ENCODE peak calls at places on chromosomes 4 and X, in seven cellular contexts. H is A172; E is NCI-H748 treated with DMSO at 0.1 percent for 48 hours; O is activated CD8-positive, alpha-beta memory T cell treated with anti-CD3 and anti-CD28 coated beads, Interleukin-2, amount 50 U/mL, for 48 hours; K is CD8-positive, alpha-beta memory T cell; B is activated T-helper 1 cell treated with anti-CD3 and anti-CD28 coated beads, Interleukin-2, amount 50 U/mL, for 16 hours; Z is naive thymus-derived CD4-positive, alpha-beta T cell. Y is an unnamed sample.

GRCh38 chr4:36283912-36284465 is 2.6 kb downstream of the DTHD1 start:
- DNase-seq in H (no peak), E (no peak), O (no peak), K (no peak), B (no peak), Z (no peak), Y (no peak)

GRCh38 chr4:11376146-11376545 is 52.5 kb downstream of the HS3ST1 start:
- DNase-seq in H (no peak), E (no peak), O (no peak), K (no peak), B (no peak), Z (no peak), Y (no peak)

GRCh38 chr4:78629991-78630541 is 78.5 kb downstream of the ANXA3 start:
- DNase-seq in H (no peak), E (no peak), O (no peak), K (no peak), B (no peak), Z (no peak), Y (no peak)

GRCh38 chr4:144295286-144295995 is 154.9 kb upstream of the GYPA start:
- DNase-seq in H (no peak), E (no peak), O (no peak), K (no peak), B (no peak), Z (no peak), Y (peak; percentile 4)

GRCh38 chrX:119942831-119943184 is 743 bp downstream of the NKAP start:
- DNase-seq in H (no peak), E (no peak), O (no peak), K (no peak), B (no peak), Z (no peak), Y (no peak)

GRCh38 chr4:136864580-136865185 is 667.6 kb downstream of the PCDH18 start:
- DNase-seq in H (peak; percentile 71), E (peak; percentile 49), O (no peak), K (no peak), B (no peak), Z (peak; percentile 9), Y (peak; percentile 82)

GRCh38 chr4:25489221-25489797 is 112.2 kb downstream of the ANAPC4 start:
- DNase-seq in H (no peak), E (no peak), O (no peak), K (no peak), B (no peak), Z (no peak), Y (no peak)

GRCh38 chr4:111849726-111850284 is 295.4 kb upstream of the FAM241A start:
- DNase-seq in H (no peak), E (no peak), O (no peak), K (no peak), B (no peak), Z (no peak), Y (no peak)

GRCh38 chr4:186820371-186820990 is 96.8 kb upstream of the FAT1 start:
- DNase-seq in H (peak; percentile 40), E (no peak), O (no peak), K (no peak), B (no peak), Z (no peak), Y (peak; percentile 68)

GRCh38 chrX:16451331-16451730 is 198.6 kb upstream of the S100G start:
- DNase-seq in H (no peak), E (no peak), O (no peak), K (no peak), B (no peak), Z (no peak), Y (no peak)

GRCh38 chr4:2940267-2941137 is 22.7 kb downstream of the NOP14 start:
- DNase-seq in H (no peak), E (no peak), O (peak; percentile 55), K (no peak), B (no peak), Z (no peak), Y (no peak)

GRCh38 chr4:974668-975067 is 1.3 kb upstream of the DGKQ start:
- DNase-seq in H (no peak), E (no peak), O (no peak), K (no peak), B (no peak), Z (no peak), Y (no peak)

GRCh38 chrX:12890467-12890866 is 16.0 kb upstream of the TLR8 start:
- DNase-seq in H (no peak), E (no peak), O (no peak), K (no peak), B (no peak), Z (no peak), Y (no peak)

GRCh38 chrX:155718964-155719586 is 106.3 kb upstream of the TMLHE start:
- DNase-seq in H (peak; percentile 24), E (no peak), O (no peak), K (no peak), B (no peak), Z (no peak), Y (no peak)

GRCh38 chr4:87108142-87108546 is 112.3 kb downstream of the KLHL8 start:
- DNase-seq in H (peak; percentile 86), E (no peak), O (no peak), K (no peak), B (no peak), Z (no peak), Y (peak; percentile 58)

GRCh38 chrX:134530845-134531244 is 70.9 kb downstream of the HPRT1 start:
- DNase-seq in H (no peak), E (no peak), O (no peak), K (no peak), B (no peak), Z (no peak), Y (no peak)

GRCh38 chrX:28756647-28757046 is 169.4 kb downstream of the IL1RAPL1 start:
- DNase-seq in H (no peak), E (no peak), O (no peak), K (no peak), B (no peak), Z (no peak), Y (no peak)

GRCh38 chrX:10847333-10847732 is 226.9 kb upstream of the MID1 start:
- DNase-seq in H (no peak), E (no peak), O (no peak), K (no peak), B (no peak), Z (no peak), Y (no peak)

GRCh38 chrX:72308566-72309296 is 3.0 kb upstream of the CITED1 start:
- DNase-seq in H (peak; percentile 40), E (no peak), O (peak; percentile 48), K (peak; percentile 12), B (no peak), Z (no peak), Y (peak; percentile 63)

GRCh38 chr4:27217261-27217769 is 356.7 kb downstream of the STIM2 start:
- DNase-seq in H (peak; percentile 1), E (no peak), O (no peak), K (no peak), B (no peak), Z (no peak), Y (no peak)

GRCh38 chr4:13264126-13264525 is 220.0 kb downstream of the RAB28 start:
- DNase-seq in H (no peak), E (no peak), O (no peak), K (no peak), B (no peak), Z (no peak), Y (no peak)

Y was measured in endothelial cell of umbilical vein.